ENCODE peak calls at places on chromosome 17, in four cellular contexts. H is HepG2, Z is SK-N-SH, P is GM12891. I is an unnamed sample.

GRCh38 chr17:15247891-15248529 is 17.1 kb downstream of the PMP22 start:
- DNase-seq in H (no peak), Z (no peak), P (no peak), I (no peak)

GRCh38 chr17:4715071-4715749 is 4.8 kb downstream of the ARRB2 start:
- DNase-seq in H (no peak), Z (no peak), P (no peak), I (no peak)

GRCh38 chr17:40541873-40542561 is 23.3 kb downstream of the CCR7 start:
- DNase-seq in H (no peak), Z (no peak), P (no peak), I (no peak)

GRCh38 chr17:29113334-29113733 is 66.9 kb downstream of the MYO18A start:
- DNase-seq in H (no peak), Z (no peak), P (no peak), I (no peak)

GRCh38 chr17:17535957-17536356 is 39.8 kb upstream of the RASD1 start:
- DNase-seq in H (no peak), Z (peak; percentile 62), P (no peak), I (no peak)

GRCh38 chr17:13333661-13334060 is 268.1 kb downstream of the HS3ST3A1 start:
- DNase-seq in H (no peak), Z (no peak), P (no peak), I (no peak)

GRCh38 chr17:81397314-81398169 is 2.3 kb downstream of the BAHCC1 start:
- DNase-seq in H (peak; percentile 93), Z (peak; percentile 88), P (no peak), I (no peak)

GRCh38 chr17:41654134-41654907 is 29.9 kb upstream of the KRT17 start:
- DNase-seq in H (no peak), Z (no peak), P (no peak), I (no peak)

GRCh38 chr17:35259001-35259400 is 16.1 kb downstream of the SLFN5 start:
- DNase-seq in H (no peak), Z (no peak), P (no peak), I (no peak)

GRCh38 chr17:50067996-50068395 is 12.1 kb downstream of the ITGA3 start:
- DNase-seq in H (no peak), Z (no peak), P (no peak), I (no peak)

GRCh38 chr17:29619251-29619650 is 3.5 kb downstream of the CORO6 start:
- DNase-seq in H (no peak), Z (peak; percentile 67), P (no peak), I (no peak)

GRCh38 chr17:40495140-40495539 is 6.3 kb downstream of the TNS4 start:
- DNase-seq in H (no peak), Z (no peak), P (no peak), I (no peak)

GRCh38 chr17:49993423-49994037 is 1.5 kb downstream of the DLX3 start:
- DNase-seq in H (no peak), Z (peak; percentile 71), P (no peak), I (no peak)

GRCh38 chr17:29613371-29613837 is 9.3 kb downstream of the CORO6 start:
- DNase-seq in H (peak; percentile 77), Z (peak; percentile 35), P (peak; percentile 76), I (peak; percentile 100)

GRCh38 chr17:56172517-56172982 is 19.3 kb downstream of the ANKFN1 start:
- DNase-seq in H (no peak), Z (no peak), P (no peak), I (no peak)

GRCh38 chr17:65198653-65199382 is 61.6 kb downstream of the RGS9 start:
- DNase-seq in H (peak; percentile 47), Z (peak; percentile 90), P (peak; percentile 44), I (peak; percentile 55)

GRCh38 chr17:79835953-79836951 is 3.0 kb downstream of the CBX4 start:
- DNase-seq in H (no peak), Z (no peak), P (no peak), I (peak; percentile 92)

GRCh38 chr17:2071024-2071385 is 16.1 kb downstream of the HIC1 start:
- DNase-seq in H (no peak), Z (no peak), P (no peak), I (no peak)

GRCh38 chr17:49910094-49910857 is 58.7 kb upstream of the DLX4 start:
- DNase-seq in H (no peak), Z (peak; percentile 73), P (no peak), I (no peak)

GRCh38 chr17:72591500-72592241 is 470.9 kb downstream of the SOX9 start:
- DNase-seq in H (peak; percentile 28), Z (peak; percentile 78), P (no peak), I (no peak)

GRCh38 chr17:40646791-40647548 is 648 bp downstream of the SMARCE1 start:
- DNase-seq in H (peak; percentile 50), Z (no peak), P (no peak), I (no peak)

GRCh38 chr17:44981221-44981968 is 13.3 kb upstream of the C1QL1 start:
- DNase-seq in H (peak; percentile 67), Z (no peak), P (no peak), I (no peak)

GRCh38 chr17:63916566-63917185 is 2.0 kb downstream of the GH1 start:
- DNase-seq in H (no peak), Z (no peak), P (no peak), I (no peak)

GRCh38 chr17:49980703-49981197 is 11.8 kb downstream of the DLX4 start:
- DNase-seq in H (no peak), Z (peak; percentile 42), P (no peak), I (peak; percentile 72)

GRCh38 chr17:40075216-40076100 is 12.7 kb downstream of the THRA start:
- DNase-seq in H (peak; percentile 71), Z (peak; percentile 83), P (no peak), I (peak; percentile 66)

GRCh38 chr17:79019631-79020584 is 4.1 kb upstream of the C1QTNF1 start:
- DNase-seq in H (peak; percentile 79), Z (peak; percentile 81), P (no peak), I (no peak)

GRCh38 chr17:69466451-69466850 is 52.0 kb downstream of the MAP2K6 start:
- DNase-seq in H (no peak), Z (no peak), P (no peak), I (no peak)

GRCh38 chr17:37176683-37177082 is 199.1 kb upstream of the C17orf78 start:
- DNase-seq in H (no peak), Z (no peak), P (no peak), I (no peak)

GRCh38 chr17:56167491-56167890 is 14.2 kb downstream of the ANKFN1 start:
- DNase-seq in H (no peak), Z (no peak), P (no peak), I (no peak)

GRCh38 chr17:8855477-8856204 is 11.8 kb downstream of the PIK3R6 start:
- DNase-seq in H (no peak), Z (no peak), P (no peak), I (no peak)
- TF ChIP-seq TAF1 in H (no peak), Z (no peak), P (peak; percentile 23), I (no peak)

DNA sequence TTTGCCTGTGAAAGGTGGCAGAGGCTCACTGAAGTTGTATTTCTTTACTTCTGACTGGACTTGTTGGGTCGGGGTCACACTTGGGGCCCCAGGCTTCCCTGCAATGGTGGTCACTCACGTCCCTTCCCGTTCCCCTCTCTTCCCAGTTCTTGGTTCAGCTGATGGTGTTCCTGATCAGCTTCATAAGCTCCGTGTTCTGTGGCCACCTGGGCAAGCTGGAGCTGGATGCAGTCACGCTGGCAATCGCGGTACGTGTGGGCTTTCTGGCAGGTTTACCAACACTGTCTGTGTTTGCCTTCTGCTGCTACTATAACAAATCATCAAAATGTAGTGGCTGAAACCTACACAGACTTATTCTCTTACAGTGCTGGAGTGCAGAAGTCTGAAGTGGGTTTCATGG is 8.6 kb downstream of the SLC47A1 start:
- DNase-seq in H (no peak), Z (no peak), P (no peak), I (no peak)
- TF ChIP-seq TAF1 in H (no peak), Z (no peak), P (no peak), I (no peak)

GRCh38 chr17:18965530-18966236 is 13.7 kb downstream of the SLC5A10 start:
- DNase-seq in H (no peak), Z (no peak), P (no peak), I (no peak)

GRCh38 chr17:18964550-18964949 is 12.6 kb downstream of the SLC5A10 start:
- DNase-seq in H (no peak), Z (no peak), P (no peak), I (no peak)

GRCh38 chr17:18963126-18964017 is 11.4 kb downstream of the SLC5A10 start:
- DNase-seq in H (no peak), Z (no peak), P (no peak), I (no peak)

GRCh38 chr17:18962494-18962815 is 10.5 kb downstream of the SLC5A10 start:
- DNase-seq in H (no peak), Z (no peak), P (no peak), I (no peak)

GRCh38 chr17:18964018-18964351 is 12.0 kb downstream of the SLC5A10 start:
- DNase-seq in H (no peak), Z (no peak), P (no peak), I (no peak)
- TF ChIP-seq TAF1 in H (no peak), Z (no peak), P (no peak), I (no peak)

DNA sequence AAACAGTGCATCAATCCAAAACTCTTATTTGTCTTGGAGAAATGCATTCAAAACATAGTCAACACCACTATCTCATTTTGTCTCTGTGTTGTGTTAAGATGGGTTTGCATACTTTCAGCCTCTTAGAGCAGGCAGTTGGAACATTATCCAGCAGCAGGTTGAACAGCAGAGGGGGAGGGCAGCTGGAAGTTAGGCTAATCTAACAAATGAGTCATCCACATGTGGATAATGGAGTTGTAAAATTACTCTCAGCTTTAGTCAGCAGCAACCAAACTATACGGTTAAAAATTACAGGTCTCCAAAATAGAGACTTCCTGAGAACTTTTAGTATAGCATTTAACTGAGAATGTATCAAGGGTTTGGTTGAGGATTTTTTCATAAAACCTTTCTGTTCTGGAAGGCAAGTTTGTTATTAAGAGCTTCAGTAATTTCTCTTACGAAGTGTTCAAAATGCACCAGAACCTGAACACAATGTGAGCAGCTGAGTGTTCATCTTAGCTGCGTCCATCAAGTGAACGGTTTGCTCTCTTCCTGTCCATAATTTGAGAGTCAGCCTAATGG is 46.3 kb downstream of the PRKCA start:
- DNase-seq in H (peak; percentile 68), Z (peak; percentile 48), P (no peak), I (no peak)
- TF ChIP-seq TAF1 in H (no peak), Z (peak; percentile 20), P (no peak), I (no peak)

I was measured in H1.